ENCODE peak calls at places on chromosomes 1 and 21, in nine cellular contexts. G, K, P, E, W, U, B, J and L are unnamed samples.

GRCh38 chr1:177138347-177138746 is 26.2 kb downstream of the ASTN1 start:
- DNase-seq in G (no peak), K (no peak), P (no peak), E (no peak), W (no peak), U (no peak), B (no peak), J (no peak), L (no peak)

GRCh38 chr1:211939876-211940468 is 95.4 kb downstream of the INTS7 start:
- DNase-seq in G (no peak), K (no peak), P (no peak), E (no peak), W (no peak), U (no peak), B (no peak), J (no peak), L (no peak)

GRCh38 chr1:208928335-208928734 is 655.2 kb upstream of the CAMK1G start:
- DNase-seq in G (no peak), K (no peak), P (peak), E (no peak), W (no peak), U (no peak), B (no peak), J (no peak), L (no peak)

GRCh38 chr1:173149887-173150286 is 57.2 kb downstream of the TNFSF4 start:
- DNase-seq in G (no peak), K (peak), P (peak), E (peak), W (no peak), U (peak), B (no peak), J (no peak), L (peak)

GRCh38 chr1:13783551-13783950 is 83.6 kb downstream of the PRDM2 start:
- DNase-seq in G (no peak), K (no peak), P (peak), E (peak), W (no peak), U (peak), B (no peak), J (peak), L (no peak)

GRCh38 chr1:14626869-14627607 is 28.6 kb downstream of the KAZN start:
- DNase-seq in G (peak), K (no peak), P (no peak), E (peak), W (no peak), U (peak), B (peak), J (no peak), L (no peak)

GRCh38 chr1:38578444-38578951 is 281.1 kb downstream of the RRAGC start:
- DNase-seq in G (peak), K (no peak), P (no peak), E (no peak), W (peak), U (no peak), B (no peak), J (no peak), L (no peak)

GRCh38 chr1:4086921-4087320 is 186.8 kb upstream of the C1orf174 start:
- DNase-seq in G (no peak), K (no peak), P (no peak), E (no peak), W (no peak), U (no peak), B (no peak), J (no peak), L (no peak)

GRCh38 chr1:64955093-64956066 is 11.0 kb downstream of the JAK1 start:
- DNase-seq in G (peak), K (no peak), P (no peak), E (no peak), W (no peak), U (no peak), B (peak), J (no peak), L (no peak)

GRCh38 chr1:157226739-157227138 is 88.5 kb upstream of the ETV3 start:
- DNase-seq in G (no peak), K (no peak), P (no peak), E (no peak), W (no peak), U (no peak), B (no peak), J (peak), L (no peak)

GRCh38 chr1:235411489-235412486 is 44.6 kb downstream of the TBCE start:
- DNase-seq in G (peak), K (no peak), P (peak), E (no peak), W (no peak), U (no peak), B (no peak), J (no peak), L (no peak)

GRCh38 chr1:62356257-62356835 is 37.1 kb upstream of the KANK4 start:
- DNase-seq in G (no peak), K (no peak), P (peak), E (peak), W (no peak), U (peak), B (no peak), J (peak), L (peak)

GRCh38 chr1:107293901-107294600 is 153.2 kb downstream of the NTNG1 start:
- DNase-seq in G (no peak), K (no peak), P (no peak), E (no peak), W (no peak), U (no peak), B (no peak), J (no peak), L (no peak)

GRCh38 chr1:183635112-183635605 is 424 bp downstream of the ARPC5 start:
- DNase-seq in G (peak), K (no peak), P (no peak), E (no peak), W (peak), U (no peak), B (peak), J (no peak), L (peak)

GRCh38 chr1:246527402-246528088 is 20.5 kb upstream of the SMYD3 start:
- DNase-seq in G (no peak), K (no peak), P (no peak), E (no peak), W (no peak), U (no peak), B (no peak), J (no peak), L (no peak)

GRCh38 chr1:61083799-61084385 is 1.5 kb downstream of the NFIA start:
- DNase-seq in G (peak), K (no peak), P (no peak), E (no peak), W (no peak), U (peak), B (no peak), J (no peak), L (peak)

GRCh38 chr21:46118871-46119564 is 21.1 kb downstream of the COL6A2 start:
- DNase-seq in G (no peak), K (no peak), P (peak), E (no peak), W (peak), U (no peak), B (peak), J (no peak), L (no peak)

GRCh38 chr1:231264642-231265041 is 23.6 kb downstream of the GNPAT start:
- DNase-seq in G (no peak), K (no peak), P (no peak), E (no peak), W (no peak), U (no peak), B (no peak), J (no peak), L (no peak)

GRCh38 chr21:41009398-41010177 is 158.4 kb upstream of the BACE2 start:
- DNase-seq in G (no peak), K (no peak), P (no peak), E (no peak), W (no peak), U (no peak), B (no peak), J (no peak), L (no peak)

GRCh38 chr1:183908095-183908494 is 103.2 kb downstream of the RGL1 start:
- DNase-seq in G (no peak), K (no peak), P (no peak), E (no peak), W (no peak), U (no peak), B (no peak), J (no peak), L (no peak)

GRCh38 chr1:205588691-205589445 is 42.9 kb downstream of the ELK4 start:
- DNase-seq in G (peak), K (no peak), P (peak), E (peak), W (peak), U (peak), B (no peak), J (no peak), L (peak)

GRCh38 chr1:940121-941026 is 16.7 kb downstream of the SAMD11 start:
- DNase-seq in G (peak), K (no peak), P (peak), E (peak), W (no peak), U (peak), B (peak), J (peak), L (peak)

GRCh38 chr1:224211262-224211962 is 28.4 kb downstream of the DEGS1 start:
- DNase-seq in G (no peak), K (no peak), P (peak), E (peak), W (no peak), U (peak), B (no peak), J (peak), L (peak)

GRCh38 chr21:32412162-32412997 is at the start of gene EVA1C:
- DNase-seq in G (peak), K (peak), P (peak), E (peak), W (peak), U (peak), B (peak), J (no peak), L (peak)

GRCh38 chr1:31771891-31772668 is 7.9 kb upstream of the ADGRB2 start:
- DNase-seq in G (no peak), K (no peak), P (no peak), E (peak), W (no peak), U (no peak), B (no peak), J (no peak), L (no peak)

GRCh38 chr1:220751130-220751529 is 3.0 kb downstream of the MTARC2 start:
- DNase-seq in G (no peak), K (no peak), P (no peak), E (no peak), W (no peak), U (no peak), B (no peak), J (no peak), L (no peak)

GRCh38 chr1:1758692-1759455 is 19.4 kb downstream of the NADK start:
- DNase-seq in G (no peak), K (no peak), P (peak), E (no peak), W (no peak), U (no peak), B (peak), J (no peak), L (no peak)

GRCh38 chr1:113255728-113256347 is 134.5 kb upstream of the MAGI3 start:
- DNase-seq in G (peak), K (no peak), P (no peak), E (no peak), W (no peak), U (no peak), B (no peak), J (no peak), L (no peak)

GRCh38 chr1:198788561-198789064 is 149.8 kb downstream of the PTPRC start:
- DNase-seq in G (peak), K (no peak), P (peak), E (no peak), W (peak), U (no peak), B (no peak), J (no peak), L (peak)

GRCh38 chr1:9108056-9108665 is 20.7 kb downstream of the GPR157 start:
- DNase-seq in G (no peak), K (no peak), P (no peak), E (no peak), W (no peak), U (no peak), B (no peak), J (no peak), L (no peak)

GRCh38 chr1:235857756-235858155 is 8.9 kb downstream of the LYST start:
- DNase-seq in G (no peak), K (no peak), P (peak), E (no peak), W (no peak), U (no peak), B (no peak), J (no peak), L (no peak)

GRCh38 chr1:228009828-228010775 is 3.3 kb downstream of the WNT3A start:
- DNase-seq in G (no peak), K (no peak), P (no peak), E (no peak), W (no peak), U (no peak), B (no peak), J (no peak), L (no peak)

GRCh38 chr1:108831225-108831624 is 25.7 kb downstream of the AKNAD1 start:
- DNase-seq in G (no peak), K (peak), P (peak), E (peak), W (no peak), U (peak), B (no peak), J (no peak), L (peak)

GRCh38 chr1:197180252-197180878 is 33.9 kb upstream of the ASPM start:
- DNase-seq in G (peak), K (no peak), P (peak), E (peak), W (no peak), U (peak), B (no peak), J (peak), L (peak)

GRCh38 chr1:197181982-197182381 is 35.5 kb upstream of the ASPM start:
- DNase-seq in G (no peak), K (no peak), P (no peak), E (no peak), W (no peak), U (no peak), B (no peak), J (no peak), L (no peak)

GRCh38 chr1:197174818-197175217 is 28.3 kb upstream of the ASPM start:
- DNase-seq in G (no peak), K (no peak), P (no peak), E (no peak), W (no peak), U (no peak), B (no peak), J (no peak), L (no peak)

GRCh38 chr1:197182716-197183115 is 36.2 kb upstream of the ASPM start:
- DNase-seq in G (no peak), K (no peak), P (no peak), E (no peak), W (no peak), U (no peak), B (no peak), J (no peak), L (no peak)

DNA sequence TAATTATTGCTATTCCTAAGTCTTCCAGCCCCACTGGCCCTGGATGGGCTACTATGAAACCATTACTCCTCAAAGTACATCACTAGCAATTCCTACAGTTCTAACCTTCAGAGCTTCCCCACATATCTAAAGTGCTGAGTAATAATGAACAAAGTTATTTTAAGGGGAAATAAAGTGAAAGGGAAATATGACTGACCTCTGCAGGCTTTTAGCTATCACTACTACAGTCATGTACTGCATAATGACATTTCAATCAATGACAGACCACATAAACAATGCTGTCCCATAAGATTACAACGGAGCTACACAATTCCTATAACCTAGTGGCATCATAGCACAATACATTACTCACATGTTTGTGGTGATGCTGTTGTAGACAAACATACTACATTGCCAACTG is 32.5 kb upstream of the ASPM start:
- DNase-seq in G (no peak), K (no peak), P (peak), E (peak), W (no peak), U (peak), B (no peak), J (no peak), L (peak)
- TF ChIP-seq CTCF in G (no peak), K (no peak), P (peak), E (peak), W (no peak), U (peak), B (no peak), J (no peak), L (peak)

GRCh38 chr1:39789571-39790110 is 976 bp upstream of the BMP8B start:
- DNase-seq in G (no peak), K (no peak), P (no peak), E (no peak), W (no peak), U (no peak), B (no peak), J (no peak), L (no peak)

GRCh38 chr1:39791838-39792237 is 3.2 kb upstream of the BMP8B start:
- DNase-seq in G (no peak), K (no peak), P (no peak), E (no peak), W (no peak), U (no peak), B (no peak), J (no peak), L (no peak)

GRCh38 chr1:39788426-39788757 is 273 bp downstream of the BMP8B start:
- DNase-seq in G (peak), K (no peak), P (no peak), E (no peak), W (no peak), U (no peak), B (no peak), J (no peak), L (no peak)

GRCh38 chr1:39787468-39787867 is 1.2 kb downstream of the BMP8B start:
- DNase-seq in G (no peak), K (no peak), P (no peak), E (no peak), W (no peak), U (no peak), B (no peak), J (no peak), L (no peak)

DNA sequence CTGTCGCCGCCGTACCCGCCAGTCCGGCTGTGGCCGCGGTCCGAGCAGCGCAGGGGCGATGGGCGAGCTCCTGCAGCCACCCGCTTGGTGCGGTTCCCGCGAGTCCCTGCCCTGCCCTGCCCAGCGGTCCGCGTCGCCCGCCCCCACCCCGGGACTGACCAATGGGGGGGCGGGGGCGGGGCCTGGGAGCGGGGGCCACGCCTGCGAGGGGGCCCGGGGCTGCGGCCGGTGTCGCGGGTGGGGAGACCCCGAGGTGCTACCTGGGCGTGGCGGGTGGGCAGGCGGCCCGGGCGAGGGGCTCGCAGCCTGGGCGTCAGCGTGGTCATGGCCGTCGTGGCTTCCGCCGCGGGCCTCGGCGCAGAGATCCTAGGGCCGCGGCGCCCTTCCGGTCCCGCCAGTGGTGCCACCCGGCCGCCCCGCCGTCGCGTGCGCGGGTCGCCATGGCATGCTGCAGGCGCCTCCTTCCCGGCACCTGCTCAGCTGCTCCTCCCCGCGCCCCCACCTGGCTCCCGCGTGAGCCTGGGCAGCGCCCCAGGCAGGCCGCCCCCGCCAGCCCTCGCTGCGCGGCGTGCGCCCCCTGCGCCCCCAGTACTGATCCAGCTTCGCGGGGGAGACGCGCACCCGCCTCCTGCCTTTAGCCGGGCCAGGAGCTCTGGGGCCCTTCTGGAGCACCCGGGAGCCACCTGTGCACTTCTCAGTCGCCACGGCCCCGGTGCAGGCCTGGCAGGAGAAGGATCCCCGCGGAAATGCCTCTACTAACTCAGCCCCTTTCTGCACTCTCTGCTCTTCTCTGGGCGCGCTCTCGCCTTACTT is at the start of gene BMP8B:
- DNase-seq in G (peak), K (peak), P (no peak), E (no peak), W (peak), U (no peak), B (peak), J (no peak), L (no peak)
- H3K4me3 ChIP-seq in G (peak), K (peak), P (no peak), E (peak), W (peak), U (peak), B (peak), J (peak), L (no peak)

GRCh38 chr1:237124856-237125462 is 83.0 kb downstream of the RYR2 start:
- DNase-seq in G (peak), K (no peak), P (no peak), E (no peak), W (no peak), U (no peak), B (no peak), J (no peak), L (no peak)
- TF ChIP-seq CTCF in G (peak), K (no peak), P (peak), E (no peak), W (no peak), U (no peak), B (peak), J (no peak), L (peak)

DNA sequence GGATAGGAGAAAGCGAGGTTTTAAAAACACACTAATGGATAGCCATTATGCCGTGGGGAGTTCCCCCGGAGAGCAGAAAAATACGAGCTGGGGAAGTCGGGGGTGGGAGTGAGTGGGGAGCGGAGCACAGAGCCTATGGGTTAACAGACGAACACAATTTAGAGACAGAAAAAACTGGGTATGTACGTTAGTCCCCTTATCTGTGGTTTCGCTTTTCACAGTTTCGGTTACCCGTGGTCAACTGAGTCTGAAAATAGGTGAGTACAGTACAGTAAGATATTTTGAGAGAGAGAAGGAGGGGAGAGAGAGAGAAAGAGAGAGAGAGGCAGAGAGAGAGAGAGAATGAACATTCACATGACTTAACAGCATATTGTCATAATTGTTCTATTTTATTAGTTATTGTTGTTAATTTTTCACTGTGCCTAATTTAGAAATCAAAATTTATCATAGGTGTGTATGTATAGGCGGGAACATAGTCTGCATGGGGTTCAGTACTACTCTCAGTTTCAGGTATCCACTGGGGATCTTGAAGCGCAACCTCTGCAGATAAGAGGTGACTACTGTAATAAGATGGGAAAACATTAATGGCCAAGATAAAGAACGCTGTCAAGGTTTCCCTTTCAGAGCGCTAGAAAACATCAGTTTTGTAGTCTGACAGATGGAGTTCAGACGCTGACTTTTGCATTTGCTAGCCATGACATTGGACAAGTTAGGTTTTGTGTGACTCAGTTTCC is 125.6 kb upstream of the LMO4 start:
- DNase-seq in G (no peak), K (no peak), P (no peak), E (no peak), W (no peak), U (no peak), B (no peak), J (no peak), L (no peak)
- H3K4me3 ChIP-seq in G (no peak), K (no peak), P (no peak), E (no peak), W (no peak), U (peak), B (no peak), J (no peak), L (no peak)

GRCh38 chr1:52825868-52826267 is 16.7 kb upstream of the ZYG11A start:
- DNase-seq in G (peak), K (no peak), P (peak), E (peak), W (no peak), U (peak), B (no peak), J (no peak), L (peak)
- TF ChIP-seq CTCF in G (peak), K (no peak), P (peak), E (peak), W (no peak), U (peak), B (no peak), J (no peak), L (peak)

GRCh38 chr1:26360807-26361604 is 7.1 kb upstream of the CRYBG2 start:
- DNase-seq in G (no peak), K (no peak), P (no peak), E (no peak), W (no peak), U (no peak), B (no peak), J (no peak), L (no peak)
- H3K4me3 ChIP-seq in G (peak), K (no peak), P (no peak), E (no peak), W (peak), U (no peak), B (no peak), J (peak), L (no peak)

GRCh38 chr1:24266398-24266941 is 52.7 kb upstream of the GRHL3 start:
- DNase-seq in G (no peak), K (no peak), P (peak), E (peak), W (no peak), U (peak), B (no peak), J (peak), L (peak)
- TF ChIP-seq CTCF in G (no peak), K (no peak), P (peak), E (peak), W (no peak), U (no peak), B (no peak), J (no peak), L (no peak)